ENCODE peak calls at places on chromosomes 2 and 18, in six cellular contexts. S is AG08396; A is stimulated activated CD8-positive, alpha-beta memory T cell treated with anti-CD3 and anti-CD28 coated beads, Interleukin-2, amount 100 ng/mL, for 1 hour; M is substantia nigra; P is fibroblast of the aortic adventitia; O is head of caudate nucleus. B is an unnamed sample.

GRCh38 chr2:111200333-111200879 is 79.7 kb downstream of the BCL2L11 start:
- DNase-seq in S (no peak), A (no peak), M (no peak), P (no peak), O (no peak), B (no peak)

GRCh38 chr18:80172056-80172455 is 63.0 kb downstream of the ADNP2 start:
- DNase-seq in S (no peak), A (no peak), M (no peak), P (peak), O (no peak), B (no peak)

GRCh38 chr2:240815761-240816583 is 4.0 kb downstream of the KIF1A start:
- DNase-seq in S (no peak), A (no peak), M (no peak), P (no peak), O (no peak), B (no peak)

GRCh38 chr2:240220371-240220770 is 79.9 kb upstream of the OTOS start:
- DNase-seq in S (peak), A (no peak), M (no peak), P (peak), O (no peak), B (no peak)

GRCh38 chr18:76461148-76461547 is 33.9 kb downstream of the ZNF516 start:
- DNase-seq in S (no peak), A (no peak), M (no peak), P (no peak), O (no peak), B (no peak)

GRCh38 chr2:165691615-165692014 is 102.4 kb downstream of the GALNT3 start:
- DNase-seq in S (peak), A (no peak), M (no peak), P (peak), O (peak), B (no peak)

GRCh38 chr18:42078711-42079110 is 123.7 kb downstream of the PIK3C3 start:
- DNase-seq in S (no peak), A (no peak), M (no peak), P (peak), O (no peak), B (no peak)

GRCh38 chr18:49804096-49804495 is 9.2 kb downstream of the ACAA2 start:
- DNase-seq in S (no peak), A (no peak), M (no peak), P (no peak), O (no peak), B (no peak)

GRCh38 chr2:201572822-201573493 is 70.3 kb downstream of the TMEM237 start:
- DNase-seq in S (no peak), A (no peak), M (no peak), P (no peak), O (no peak), B (no peak)

GRCh38 chr18:44782617-44783016 is 101.9 kb downstream of the SETBP1 start:
- DNase-seq in S (no peak), A (no peak), M (no peak), P (no peak), O (no peak), B (no peak)

GRCh38 chr18:48206887-48207286 is 202.3 kb downstream of the ZBTB7C start:
- DNase-seq in S (no peak), A (no peak), M (no peak), P (no peak), O (no peak), B (no peak)

GRCh38 chr2:168343586-168343985 is 96.2 kb upstream of the STK39 start:
- DNase-seq in S (peak), A (no peak), M (no peak), P (peak), O (no peak), B (no peak)

GRCh38 chr2:190947711-190948251 is 66.2 kb downstream of the STAT1 start:
- DNase-seq in S (peak), A (no peak), M (no peak), P (peak), O (no peak), B (no peak)